ENCODE peak calls at places on chromosomes 3 and 15, in six cellular contexts. N is stimulated activated CD8-positive, alpha-beta memory T cell treated with anti-CD3 and anti-CD28 coated beads, Interleukin-7, amount 100 ng/mL, for 1 hour; C is G401; D is stimulated activated CD4-positive, alpha-beta T cell treated with anti-CD3 and anti-CD28 coated beads, Interleukin-2, amount 100 ng/mL, for 24 hours; P is activated CD8-positive, alpha-beta memory T cell treated with anti-CD3 and anti-CD28 coated beads for 24 hours; E is dorsolateral prefrontal cortex. H is an unnamed sample.

GRCh38 chr15:65037279-65037678 is 7.8 kb upstream of the MTFMT start:
- DNase-seq in N (no peak), C (no peak), D (no peak), P (no peak), E (no peak), H (no peak)

GRCh38 chr15:89171136-89172072 is 50.0 kb downstream of the RLBP1 start:
- DNase-seq in N (no peak), C (peak; percentile 66), D (peak; percentile 40), P (peak; percentile 63), E (no peak), H (no peak)

GRCh38 chr3:126117786-126118185 is 33.9 kb upstream of the SLC41A3 start:
- DNase-seq in N (no peak), C (no peak), D (no peak), P (no peak), E (peak; percentile 15), H (no peak)

GRCh38 chr3:77459926-77460325 is 420.0 kb downstream of the ROBO2 start:
- DNase-seq in N (no peak), C (no peak), D (no peak), P (no peak), E (no peak), H (no peak)

GRCh38 chr3:50671331-50671730 is 3.4 kb upstream of the DOCK3 start:
- DNase-seq in N (no peak), C (no peak), D (no peak), P (no peak), E (peak; percentile 54), H (no peak)

GRCh38 chr15:58534556-58534955 is 102.8 kb downstream of the LIPC start:
- DNase-seq in N (no peak), C (no peak), D (no peak), P (no peak), E (no peak), H (no peak)

GRCh38 chr3:111695584-111696213 is 100.6 kb upstream of the ZBED2 start:
- DNase-seq in N (no peak), C (no peak), D (peak; percentile 22), P (no peak), E (no peak), H (no peak)

GRCh38 chr15:84598993-84599392 is 1.8 kb upstream of the ZSCAN2 start:
- DNase-seq in N (no peak), C (peak; percentile 41), D (peak; percentile 39), P (no peak), E (peak; percentile 54), H (no peak)

GRCh38 chr3:168894204-168894603 is 769.3 kb downstream of the MECOM start:
- DNase-seq in N (no peak), C (no peak), D (no peak), P (no peak), E (no peak), H (no peak)

H was measured in activated effector memory CD4-positive, alpha-beta T cell treated with Interleukin-2 at 50 U/mL for 16 hours.